ENCODE peak calls at places on chromosomes 12 and 14, in six cellular contexts. One of them, this sample, is unnamed.
A peak's percentile ranks its signal among the peaks of the same experiment; 100 is the strongest.

GRCh38 chr14:95200404-95200803 is 43.1 kb upstream of the DICER1 start:
- DNase-seq in neuronal stem cell: no peak
- DNase-seq in mesenchymal stem cell: no peak
- DNase-seq in H1: no peak
- DNase-seq in IMR-90: no peak
- DNase-seq in mesendoderm: no peak
- DNase-seq in this sample: no peak

GRCh38 chr12:98185606-98186005 is 329.8 kb upstream of the TMPO start:
- DNase-seq in H1: no peak
- DNase-seq in mesendoderm: no peak
- DNase-seq in neuronal stem cell: no peak
- DNase-seq in mesenchymal stem cell: no peak
- DNase-seq in IMR-90: peak; percentile 8
- DNase-seq in this sample: peak; percentile 34

GRCh38 chr12:11969437-11970154 is 101.1 kb upstream of the BCL2L14 start:
- DNase-seq in H1: no peak
- DNase-seq in mesenchymal stem cell: no peak
- DNase-seq in mesendoderm: peak; percentile 34
- DNase-seq in neuronal stem cell: no peak
- DNase-seq in IMR-90: no peak
- DNase-seq in this sample: no peak

GRCh38 chr14:99971087-99971928 is 93.9 kb upstream of the EVL start:
- DNase-seq in mesendoderm: peak; percentile 94
- DNase-seq in neuronal stem cell: peak; percentile 89
- DNase-seq in H1: peak; percentile 91
- DNase-seq in mesenchymal stem cell: peak; percentile 81
- DNase-seq in IMR-90: peak; percentile 80
- DNase-seq in this sample: peak; percentile 83

GRCh38 chr12:121964813-121965643 is 46.6 kb downstream of the CFAP251 start:
- DNase-seq in neuronal stem cell: no peak
- DNase-seq in mesendoderm: no peak
- DNase-seq in mesenchymal stem cell: peak; percentile 36
- DNase-seq in IMR-90: peak; percentile 61
- DNase-seq in H1: no peak
- DNase-seq in this sample: no peak

GRCh38 chr12:69844836-69845235 is 19.8 kb downstream of the MYRFL start:
- DNase-seq in mesendoderm: no peak
- DNase-seq in IMR-90: no peak
- DNase-seq in mesenchymal stem cell: no peak
- DNase-seq in H1: no peak
- DNase-seq in neuronal stem cell: no peak
- DNase-seq in this sample: no peak

GRCh38 chr14:68888025-68888850 is 90.9 kb downstream of the ACTN1 start:
- DNase-seq in IMR-90: no peak
- DNase-seq in neuronal stem cell: no peak
- DNase-seq in mesendoderm: no peak
- DNase-seq in H1: no peak
- DNase-seq in mesenchymal stem cell: no peak
- DNase-seq in this sample: no peak

GRCh38 chr14:100698719-100699448 is 27.8 kb upstream of the DLK1 start:
- DNase-seq in neuronal stem cell: no peak
- DNase-seq in IMR-90: no peak
- DNase-seq in mesendoderm: no peak
- DNase-seq in H1: no peak
- DNase-seq in mesenchymal stem cell: no peak
- DNase-seq in this sample: no peak

GRCh38 chr12:24759155-24759554 is 189.7 kb downstream of the BCAT1 start:
- DNase-seq in neuronal stem cell: no peak
- DNase-seq in mesendoderm: peak; percentile 25
- DNase-seq in IMR-90: peak; percentile 66
- DNase-seq in H1: no peak
- DNase-seq in mesenchymal stem cell: peak; percentile 64
- DNase-seq in this sample: peak; percentile 6

GRCh38 chr12:54153586-54153985 is 35.2 kb downstream of the SMUG1 start:
- DNase-seq in mesendoderm: no peak
- DNase-seq in mesenchymal stem cell: no peak
- DNase-seq in H1: no peak
- DNase-seq in neuronal stem cell: no peak
- DNase-seq in IMR-90: no peak
- DNase-seq in this sample: no peak

GRCh38 chr14:103803661-103804060 is 43.7 kb downstream of the PPP1R13B start:
- DNase-seq in IMR-90: peak; percentile 40
- DNase-seq in mesenchymal stem cell: peak; percentile 23
- DNase-seq in H1: no peak
- DNase-seq in mesendoderm: no peak
- DNase-seq in neuronal stem cell: no peak
- DNase-seq in this sample: no peak

GRCh38 chr12:39440781-39441180 is 2.1 kb downstream of the KIF21A start:
- DNase-seq in mesendoderm: peak; percentile 31
- DNase-seq in H1: no peak
- DNase-seq in IMR-90: no peak
- DNase-seq in neuronal stem cell: no peak
- DNase-seq in mesenchymal stem cell: no peak
- DNase-seq in this sample: no peak

GRCh38 chr12:42474391-42474790 is 115.2 kb downstream of the PRICKLE1 start:
- DNase-seq in neuronal stem cell: no peak
- DNase-seq in mesendoderm: no peak
- DNase-seq in mesenchymal stem cell: peak; percentile 6
- DNase-seq in IMR-90: peak; percentile 82
- DNase-seq in H1: no peak
- DNase-seq in this sample: peak; percentile 52

GRCh38 chr12:132488127-132489077 is 1.5 kb upstream of the FBRSL1 start:
- DNase-seq in mesenchymal stem cell: no peak
- DNase-seq in mesendoderm: no peak
- DNase-seq in H1: no peak
- DNase-seq in IMR-90: no peak
- DNase-seq in neuronal stem cell: no peak
- DNase-seq in this sample: no peak

GRCh38 chr12:88600272-88600671 is 20.0 kb upstream of the KITLG start:
- DNase-seq in mesendoderm: no peak
- DNase-seq in H1: no peak
- DNase-seq in neuronal stem cell: no peak
- DNase-seq in mesenchymal stem cell: peak; percentile 78
- DNase-seq in IMR-90: peak; percentile 95
- DNase-seq in this sample: no peak

GRCh38 chr14:29773990-29774389 is 153.7 kb downstream of the PRKD1 start:
- DNase-seq in neuronal stem cell: no peak
- DNase-seq in mesendoderm: no peak
- DNase-seq in IMR-90: no peak
- DNase-seq in H1: no peak
- DNase-seq in mesenchymal stem cell: no peak
- DNase-seq in this sample: no peak

GRCh38 chr12:114729731-114730130 is 45.8 kb upstream of the TBX3 start:
- DNase-seq in H1: no peak
- DNase-seq in neuronal stem cell: no peak
- DNase-seq in IMR-90: peak; percentile 87
- DNase-seq in mesenchymal stem cell: peak; percentile 18
- DNase-seq in mesendoderm: no peak
- DNase-seq in this sample: peak; percentile 71

GRCh38 chr14:104385189-104386135 is 194.1 kb upstream of the C14orf180 start:
- DNase-seq in mesenchymal stem cell: no peak
- DNase-seq in H1: no peak
- DNase-seq in IMR-90: no peak
- DNase-seq in mesendoderm: no peak
- DNase-seq in neuronal stem cell: no peak
- DNase-seq in this sample: no peak

DNA sequence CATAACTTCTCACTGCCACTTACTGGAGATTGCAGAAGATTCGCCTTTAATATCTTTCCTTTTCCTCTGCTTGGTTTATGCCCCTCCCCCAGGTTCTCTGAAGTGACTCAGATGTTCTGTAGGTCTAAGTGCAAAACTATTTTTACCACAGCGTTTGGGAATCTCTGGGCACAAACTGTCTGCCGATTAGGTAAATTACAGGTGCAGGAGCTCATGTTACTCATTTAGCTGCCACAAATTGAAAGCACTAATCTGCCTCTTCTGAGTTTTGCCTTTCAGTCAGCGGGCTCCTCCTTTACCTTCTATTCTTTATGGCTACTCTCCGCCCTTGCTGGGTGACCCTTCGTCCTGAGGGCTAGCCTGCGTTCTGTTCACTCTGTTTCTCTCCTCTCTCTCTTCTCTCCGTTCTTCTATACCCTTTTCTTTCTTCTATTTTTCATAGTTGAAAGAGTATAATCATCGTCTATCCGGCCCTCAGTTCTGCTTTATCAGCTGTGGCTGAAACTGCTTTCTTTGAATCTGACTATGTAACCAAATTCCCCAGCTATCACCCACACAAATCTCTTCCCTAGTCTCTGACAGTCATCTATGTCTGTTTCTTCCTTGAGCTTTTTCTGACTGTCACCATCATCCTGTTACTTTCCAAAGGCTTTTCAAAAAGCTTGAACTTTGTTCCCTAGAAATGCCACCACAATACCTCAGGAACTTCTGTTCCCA is 4.4 kb upstream of the MYF6 start:
- DNase-seq in neuronal stem cell: no peak
- DNase-seq in H1: no peak
- DNase-seq in mesenchymal stem cell: peak; percentile 64
- DNase-seq in IMR-90: peak; percentile 77
- DNase-seq in mesendoderm: peak; percentile 31
- DNase-seq in this sample: peak; percentile 67
- H2AK5ac ChIP-seq in neuronal stem cell: no peak overlapping the region
- H2AK5ac ChIP-seq in H1: no peak overlapping the region
- H2AK5ac ChIP-seq in mesenchymal stem cell: no peak overlapping the region
- H2AK5ac ChIP-seq in IMR-90: no peak overlapping the region
- H2AK5ac ChIP-seq in mesendoderm: no peak overlapping the region
- H2AK5ac ChIP-seq in this sample: no peak overlapping the region

DNA sequence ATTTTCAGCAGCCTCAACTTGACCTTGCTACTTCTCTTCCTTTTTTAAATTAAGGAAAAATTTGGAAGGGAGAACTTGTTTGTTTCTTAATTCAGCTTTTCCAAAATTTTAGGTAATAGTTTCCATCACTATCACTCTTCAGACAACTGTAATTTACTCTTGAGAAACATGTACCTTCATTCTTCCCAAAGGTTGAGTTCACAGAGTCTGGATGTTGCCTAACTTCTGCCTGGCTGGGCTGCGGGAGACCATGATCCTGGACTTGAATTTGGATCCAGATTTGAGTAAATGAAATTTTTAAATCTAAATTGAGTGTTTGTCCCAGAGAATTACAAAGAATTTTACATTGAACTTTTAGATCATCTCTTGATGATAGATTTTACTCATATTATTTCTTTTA is 193.1 kb downstream of the CCDC91 start:
- DNase-seq in mesenchymal stem cell: no peak
- DNase-seq in IMR-90: no peak
- DNase-seq in mesendoderm: no peak
- DNase-seq in neuronal stem cell: no peak
- DNase-seq in H1: no peak
- DNase-seq in this sample: no peak
- H3K4me3 ChIP-seq in mesenchymal stem cell: no peak overlapping the region
- H3K4me3 ChIP-seq in IMR-90: no peak overlapping the region
- H3K4me3 ChIP-seq in mesendoderm: no peak overlapping the region
- H3K4me3 ChIP-seq in neuronal stem cell: no peak overlapping the region
- H3K4me3 ChIP-seq in H1: no peak overlapping the region
- H3K4me3 ChIP-seq in this sample: no peak overlapping the region

GRCh38 chr12:31370645-31371620 is 45.0 kb upstream of the SINHCAF start:
- DNase-seq in mesendoderm: peak; percentile 98
- DNase-seq in mesenchymal stem cell: peak; percentile 41
- DNase-seq in neuronal stem cell: peak; percentile 82
- DNase-seq in H1: peak; percentile 66
- DNase-seq in IMR-90: no peak
- DNase-seq in this sample: peak; percentile 86

GRCh38 chr12:31366104-31366621 is 40.2 kb upstream of the SINHCAF start:
- DNase-seq in neuronal stem cell: no peak
- DNase-seq in mesendoderm: no peak
- DNase-seq in mesenchymal stem cell: no peak
- DNase-seq in IMR-90: no peak
- DNase-seq in H1: no peak
- DNase-seq in this sample: no peak

GRCh38 chr12:31368666-31369361 is 42.9 kb upstream of the SINHCAF start:
- DNase-seq in neuronal stem cell: peak; percentile 51
- DNase-seq in mesendoderm: peak; percentile 75
- DNase-seq in mesenchymal stem cell: peak; percentile 36
- DNase-seq in IMR-90: peak; percentile 48
- DNase-seq in H1: peak; percentile 56
- DNase-seq in this sample: peak; percentile 71

DNA sequence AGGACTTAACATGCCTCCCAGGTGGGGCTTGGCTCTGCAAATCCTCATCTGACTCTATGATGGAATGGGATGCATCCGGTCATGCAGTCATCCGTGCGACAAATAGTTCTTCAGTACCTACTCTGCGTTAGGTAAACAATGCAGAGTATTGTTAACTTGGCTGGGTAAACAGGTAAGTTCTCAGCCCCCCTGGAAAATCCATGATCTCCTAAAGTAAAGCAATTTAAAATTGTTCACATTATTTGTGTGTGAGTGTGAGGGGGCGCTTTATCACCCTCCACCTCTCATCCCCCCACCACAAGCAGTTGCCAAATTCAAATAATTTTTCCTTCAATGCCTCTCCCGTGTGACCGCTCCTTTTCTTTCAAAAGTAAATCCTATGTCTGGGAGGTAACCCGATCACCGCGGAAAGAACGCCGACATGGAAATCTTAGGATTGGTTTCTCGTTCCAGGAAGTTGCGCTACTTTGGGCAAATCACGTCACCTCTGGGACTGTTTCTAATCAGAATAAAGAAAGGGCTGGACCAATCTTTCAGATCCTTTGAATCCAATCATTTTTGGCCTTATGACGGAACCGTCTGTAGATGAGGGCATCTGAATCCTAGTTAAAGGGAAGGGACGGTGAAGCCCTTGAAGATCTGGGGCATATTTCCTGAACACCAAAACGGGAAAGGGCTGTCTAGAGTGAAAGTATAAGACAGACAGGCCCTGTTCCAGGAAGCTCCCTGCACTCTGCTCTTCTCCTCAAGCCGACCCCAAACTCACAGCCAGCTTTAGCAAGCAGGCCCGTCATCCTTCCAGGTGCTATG is 44.0 kb upstream of the SINHCAF start:
- DNase-seq in mesendoderm: peak; percentile 87
- DNase-seq in neuronal stem cell: peak; percentile 32
- DNase-seq in mesenchymal stem cell: peak; percentile 50
- DNase-seq in H1: no peak
- DNase-seq in IMR-90: peak; percentile 51
- DNase-seq in this sample: peak; percentile 97
- H2AK5ac ChIP-seq in mesendoderm: peak overlapping the region; percentile 37
- H2AK5ac ChIP-seq in neuronal stem cell: peak overlapping the region; percentile 8
- H2AK5ac ChIP-seq in mesenchymal stem cell: no peak overlapping the region
- H2AK5ac ChIP-seq in H1: peak overlapping the region; percentile 93
- H2AK5ac ChIP-seq in IMR-90: no peak overlapping the region
- H2AK5ac ChIP-seq in this sample: peak overlapping the region; percentile 15

DNA sequence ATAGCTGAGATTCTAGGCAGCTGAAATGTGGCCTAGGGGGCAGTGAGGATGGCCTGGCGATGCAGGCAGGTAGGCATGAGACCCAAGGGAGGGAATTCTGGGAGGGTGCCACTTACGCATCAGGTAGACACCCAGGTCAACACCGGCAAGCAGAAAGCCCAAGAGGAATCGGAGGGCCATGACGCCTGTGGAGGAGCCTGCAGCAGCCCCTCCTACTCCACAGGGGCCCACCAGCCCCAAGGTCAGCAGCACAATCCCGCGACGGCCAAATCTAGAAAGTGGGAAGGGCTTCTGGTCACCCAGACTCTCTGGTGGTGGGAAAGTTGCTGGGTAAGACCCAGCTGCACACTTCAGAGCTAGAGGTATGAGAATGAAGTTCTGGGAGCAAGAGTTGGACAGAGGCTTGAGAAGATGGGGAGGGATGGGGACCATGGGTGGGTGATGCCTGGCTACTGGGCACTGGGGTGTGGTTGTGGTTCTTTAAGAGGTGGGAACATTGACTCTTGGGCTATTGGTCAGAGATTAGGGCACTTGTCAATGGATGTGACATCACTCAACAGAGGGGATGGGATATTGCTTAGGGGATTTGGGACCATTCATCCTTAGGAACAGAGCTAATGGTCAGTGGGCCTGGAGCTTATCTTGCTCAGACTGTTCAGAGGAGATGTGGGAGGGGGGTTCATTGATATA is 3.4 kb downstream of the SLC22A17 start:
- DNase-seq in mesendoderm: no peak
- DNase-seq in mesenchymal stem cell: no peak
- DNase-seq in neuronal stem cell: no peak
- DNase-seq in IMR-90: no peak
- DNase-seq in H1: no peak
- DNase-seq in this sample: no peak
- H3K4me3 ChIP-seq in mesendoderm: no peak overlapping the region
- H3K4me3 ChIP-seq in mesenchymal stem cell: no peak overlapping the region
- H3K4me3 ChIP-seq in neuronal stem cell: no peak overlapping the region
- H3K4me3 ChIP-seq in IMR-90: no peak overlapping the region
- H3K4me3 ChIP-seq in H1: no peak overlapping the region
- H3K4me3 ChIP-seq in this sample: no peak overlapping the region

This sample was measured in trophoblast cell.